ENCODE peak calls at places on chromosomes 13 and 19, in four cellular contexts. One of them, this sample, is unnamed.
A peak's percentile ranks its signal among the peaks of the same experiment; 100 is the strongest.

GRCh38 chr13:47117268-47117667 is 220.4 kb upstream of the HTR2A start:
- DNase-seq in AG10803: peak; percentile 68
- DNase-seq in RWPE1: no peak
- DNase-seq in cardiac muscle cell: peak; percentile 49
- DNase-seq in this sample: no peak

GRCh38 chr19:41641879-41642485 is 15.1 kb upstream of the CEACAM4 start:
- DNase-seq in RWPE1: peak; percentile 79
- DNase-seq in AG10803: peak; percentile 49
- DNase-seq in cardiac muscle cell: peak; percentile 65
- DNase-seq in this sample: peak; percentile 33

GRCh38 chr13:45838171-45838745 is 13.3 kb downstream of the SIAH3 start:
- DNase-seq in RWPE1: no peak
- DNase-seq in AG10803: no peak
- DNase-seq in cardiac muscle cell: no peak
- DNase-seq in this sample: no peak

GRCh38 chr13:45849408-45849807 is 2.1 kb downstream of the SIAH3 start:
- DNase-seq in cardiac muscle cell: no peak
- DNase-seq in AG10803: no peak
- DNase-seq in RWPE1: no peak
- DNase-seq in this sample: no peak

GRCh38 chr19:7737215-7737614 is 5.3 kb upstream of the CLEC4G start:
- DNase-seq in AG10803: no peak
- DNase-seq in RWPE1: no peak
- DNase-seq in cardiac muscle cell: no peak
- DNase-seq in this sample: no peak

GRCh38 chr13:91647361-91647970 is 249.0 kb downstream of the GPC5 start:
- DNase-seq in AG10803: no peak
- DNase-seq in cardiac muscle cell: peak; percentile 22
- DNase-seq in RWPE1: peak; percentile 21
- DNase-seq in this sample: peak; percentile 14

GRCh38 chr19:14315433-14315832 is 65.8 kb upstream of the ADGRE5 start:
- DNase-seq in RWPE1: no peak
- DNase-seq in AG10803: no peak
- DNase-seq in cardiac muscle cell: no peak
- DNase-seq in this sample: no peak

GRCh38 chr19:7140137-7140536 is 70.6 kb downstream of the ZNF557 start:
- DNase-seq in cardiac muscle cell: no peak
- DNase-seq in AG10803: no peak
- DNase-seq in RWPE1: no peak
- DNase-seq in this sample: no peak

GRCh38 chr19:50568321-50569022 is at the start of gene LRRC4B:
- DNase-seq in cardiac muscle cell: peak; percentile 16
- DNase-seq in AG10803: no peak
- DNase-seq in RWPE1: no peak
- DNase-seq in this sample: peak; percentile 55

GRCh38 chr19:852136-853013 is at the start of gene ELANE:
- DNase-seq in RWPE1: no peak
- DNase-seq in AG10803: no peak
- DNase-seq in cardiac muscle cell: no peak
- DNase-seq in this sample: no peak

GRCh38 chr19:9792191-9793050 is 23.9 kb upstream of the ZNF846 start:
- DNase-seq in AG10803: peak; percentile 92
- DNase-seq in cardiac muscle cell: peak; percentile 99
- DNase-seq in RWPE1: peak; percentile 85
- DNase-seq in this sample: peak; percentile 85

GRCh38 chr13:40172149-40172591 is 494.3 kb downstream of the FOXO1 start:
- DNase-seq in RWPE1: peak; percentile 22
- DNase-seq in AG10803: no peak
- DNase-seq in cardiac muscle cell: no peak
- DNase-seq in this sample: no peak

GRCh38 chr13:51297556-51297955 is 41.9 kb upstream of the SERPINE3 start:
- DNase-seq in RWPE1: no peak
- DNase-seq in AG10803: no peak
- DNase-seq in cardiac muscle cell: no peak
- DNase-seq in this sample: no peak
- TF ChIP-seq CTCF in RWPE1: no peak
- TF ChIP-seq CTCF in AG10803: no peak
- TF ChIP-seq CTCF in cardiac muscle cell: no peak
- TF ChIP-seq CTCF in this sample: no peak

GRCh38 chr13:37306778-37307544 is 201.5 kb upstream of the CSNK1A1L start:
- DNase-seq in AG10803: peak; percentile 95
- DNase-seq in cardiac muscle cell: peak; percentile 90
- DNase-seq in RWPE1: peak; percentile 62
- DNase-seq in this sample: no peak

GRCh38 chr13:37303610-37304009 is 198.1 kb upstream of the CSNK1A1L start:
- DNase-seq in cardiac muscle cell: no peak
- DNase-seq in RWPE1: no peak
- DNase-seq in AG10803: no peak
- DNase-seq in this sample: no peak
- TF ChIP-seq CTCF in cardiac muscle cell: no peak
- TF ChIP-seq CTCF in RWPE1: no peak
- TF ChIP-seq CTCF in AG10803: no peak
- TF ChIP-seq CTCF in this sample: no peak

GRCh38 chr19:38383743-38384142 is 4.1 kb downstream of the GGN start:
- DNase-seq in RWPE1: no peak
- DNase-seq in cardiac muscle cell: no peak
- DNase-seq in AG10803: no peak
- DNase-seq in this sample: no peak

GRCh38 chr19:38385057-38385803 is 2.6 kb downstream of the GGN start:
- DNase-seq in cardiac muscle cell: no peak
- DNase-seq in AG10803: no peak
- DNase-seq in RWPE1: no peak
- DNase-seq in this sample: no peak

GRCh38 chr19:38385804-38386257 is 2.0 kb downstream of the GGN start:
- DNase-seq in AG10803: no peak
- DNase-seq in RWPE1: no peak
- DNase-seq in cardiac muscle cell: no peak
- DNase-seq in this sample: no peak

GRCh38 chr19:38383184-38383583 is 4.7 kb downstream of the GGN start:
- DNase-seq in AG10803: no peak
- DNase-seq in cardiac muscle cell: no peak
- DNase-seq in RWPE1: no peak
- DNase-seq in this sample: no peak

GRCh38 chr19:38384209-38385027 is 3.4 kb downstream of the GGN start:
- DNase-seq in cardiac muscle cell: no peak
- DNase-seq in AG10803: no peak
- DNase-seq in RWPE1: no peak
- DNase-seq in this sample: no peak
- TF ChIP-seq CTCF in cardiac muscle cell: peak; percentile 46
- TF ChIP-seq CTCF in AG10803: peak; percentile 50
- TF ChIP-seq CTCF in RWPE1: no peak
- TF ChIP-seq CTCF in this sample: peak; percentile 23

GRCh38 chr19:2477732-2478191 is 1.8 kb downstream of the GADD45B start:
- DNase-seq in AG10803: peak; percentile 60
- DNase-seq in RWPE1: no peak
- DNase-seq in cardiac muscle cell: peak; percentile 59
- DNase-seq in this sample: no peak

GRCh38 chr19:2481466-2481865 is 5.5 kb downstream of the GADD45B start:
- DNase-seq in cardiac muscle cell: no peak
- DNase-seq in RWPE1: no peak
- DNase-seq in AG10803: no peak
- DNase-seq in this sample: no peak

GRCh38 chr19:2478324-2478755 is 2.4 kb downstream of the GADD45B start:
- DNase-seq in AG10803: peak; percentile 79
- DNase-seq in cardiac muscle cell: peak; percentile 79
- DNase-seq in RWPE1: no peak
- DNase-seq in this sample: no peak

GRCh38 chr19:2478756-2479555 is 3.0 kb downstream of the GADD45B start:
- DNase-seq in cardiac muscle cell: peak; percentile 89
- DNase-seq in AG10803: peak; percentile 82
- DNase-seq in RWPE1: no peak
- DNase-seq in this sample: no peak

GRCh38 chr19:2479556-2480194 is 3.7 kb downstream of the GADD45B start:
- DNase-seq in RWPE1: no peak
- DNase-seq in cardiac muscle cell: no peak
- DNase-seq in AG10803: no peak
- DNase-seq in this sample: no peak
- TF ChIP-seq CTCF in RWPE1: peak; percentile 21
- TF ChIP-seq CTCF in cardiac muscle cell: no peak
- TF ChIP-seq CTCF in AG10803: no peak
- TF ChIP-seq CTCF in this sample: peak; percentile 45

DNA sequence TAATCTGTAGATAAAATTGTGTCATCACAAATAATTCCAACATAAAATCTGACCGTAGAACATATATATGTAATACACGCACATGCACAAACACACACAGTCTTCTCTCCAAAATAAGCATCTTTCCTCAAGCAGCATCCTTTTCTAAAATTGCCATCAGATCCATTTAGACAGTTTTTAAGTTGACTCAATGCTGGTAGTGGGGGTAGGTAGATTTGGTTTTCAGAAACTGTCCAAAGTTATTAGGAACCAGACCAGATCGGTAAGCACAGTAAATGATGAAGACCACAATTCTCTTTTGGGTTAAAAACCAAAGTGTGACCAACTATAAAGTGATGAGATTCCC is 64.6 kb downstream of the SERP2 start:
- DNase-seq in cardiac muscle cell: no peak
- DNase-seq in AG10803: no peak
- DNase-seq in RWPE1: no peak
- DNase-seq in this sample: no peak
- TF ChIP-seq CTCF in cardiac muscle cell: no peak
- TF ChIP-seq CTCF in AG10803: no peak
- TF ChIP-seq CTCF in RWPE1: peak; percentile 2
- TF ChIP-seq CTCF in this sample: no peak

DNA sequence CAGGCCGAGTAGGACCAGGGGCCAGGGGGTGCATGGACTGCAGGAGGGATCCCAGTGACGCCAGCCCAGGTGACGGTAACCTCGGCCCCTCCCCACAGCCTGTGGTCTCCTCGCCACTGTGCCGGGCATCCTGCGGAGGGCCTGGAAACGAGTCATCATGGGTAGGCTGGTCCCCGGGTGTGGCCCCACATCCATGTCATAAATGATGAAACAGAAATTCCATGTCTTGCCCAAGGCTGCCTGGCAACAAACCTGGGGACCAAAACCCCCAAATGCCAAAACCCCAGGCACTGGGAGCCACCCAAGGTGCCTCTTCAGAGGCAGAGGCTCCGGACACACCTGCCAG is 20.9 kb downstream of the MAP2K2 start:
- DNase-seq in RWPE1: no peak
- DNase-seq in cardiac muscle cell: no peak
- DNase-seq in AG10803: peak; percentile 26
- DNase-seq in this sample: no peak
- TF ChIP-seq CTCF in RWPE1: no peak
- TF ChIP-seq CTCF in cardiac muscle cell: no peak
- TF ChIP-seq CTCF in AG10803: no peak
- TF ChIP-seq CTCF in this sample: no peak

GRCh38 chr19:10871711-10872550 is 578 bp downstream of the CARM1 start:
- DNase-seq in AG10803: no peak
- DNase-seq in RWPE1: no peak
- DNase-seq in cardiac muscle cell: peak; percentile 21
- DNase-seq in this sample: no peak
- TF ChIP-seq CTCF in AG10803: peak; percentile 19
- TF ChIP-seq CTCF in RWPE1: no peak
- TF ChIP-seq CTCF in cardiac muscle cell: peak; percentile 5
- TF ChIP-seq CTCF in this sample: peak; percentile 50

GRCh38 chr13:109900723-109901122 is 114.3 kb upstream of the IRS2 start:
- DNase-seq in RWPE1: no peak
- DNase-seq in cardiac muscle cell: no peak
- DNase-seq in AG10803: no peak
- DNase-seq in this sample: no peak

GRCh38 chr13:109910131-109910530 is 123.7 kb upstream of the IRS2 start:
- DNase-seq in RWPE1: no peak
- DNase-seq in cardiac muscle cell: peak; percentile 45
- DNase-seq in AG10803: no peak
- DNase-seq in this sample: no peak

GRCh38 chr13:109900320-109900719 is 113.9 kb upstream of the IRS2 start:
- DNase-seq in RWPE1: no peak
- DNase-seq in cardiac muscle cell: peak; percentile 24
- DNase-seq in AG10803: no peak
- DNase-seq in this sample: no peak

GRCh38 chr13:109899748-109900147 is 113.4 kb upstream of the IRS2 start:
- DNase-seq in RWPE1: no peak
- DNase-seq in cardiac muscle cell: no peak
- DNase-seq in AG10803: no peak
- DNase-seq in this sample: no peak

DNA sequence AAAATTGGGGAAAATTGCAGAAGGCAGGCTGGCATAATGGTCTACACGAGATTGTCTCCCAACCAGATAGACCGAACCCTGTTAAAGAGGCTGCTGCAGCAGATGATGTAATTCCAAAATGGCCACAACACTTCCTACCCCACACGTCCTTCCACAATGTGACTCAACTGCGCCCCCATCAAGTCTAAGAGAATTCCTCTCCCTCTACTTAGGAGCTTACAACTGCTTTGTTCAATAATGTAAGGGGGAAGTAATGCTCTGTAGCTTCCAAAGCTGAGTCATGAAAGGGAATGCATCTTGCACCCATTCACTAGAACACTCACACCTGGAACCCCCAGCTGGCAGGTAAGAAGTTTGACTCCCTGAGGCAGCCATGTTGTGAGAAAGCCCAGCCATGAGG is 117.8 kb upstream of the IRS2 start:
- DNase-seq in RWPE1: no peak
- DNase-seq in cardiac muscle cell: no peak
- DNase-seq in AG10803: no peak
- DNase-seq in this sample: no peak
- TF ChIP-seq CTCF in RWPE1: no peak
- TF ChIP-seq CTCF in cardiac muscle cell: no peak
- TF ChIP-seq CTCF in AG10803: no peak
- TF ChIP-seq CTCF in this sample: no peak

This sample was measured in neural crest cell.